ENCODE peak calls at places on chromosome 4, in seven cellular contexts. Q is tibial nerve, L is breast epithelium, I is ovary, Z is vagina, E is right lobe of liver, C is transverse colon. V is an unnamed sample.

GRCh38 chr4:113368056-113368455 is 318.6 kb downstream of the ANK2 start:
- DNase-seq in L (no peak), C (no peak), Z (no peak), Q (no peak), E (no peak), I (no peak), V (no peak)

GRCh38 chr4:106627071-106627470 is 258.5 kb upstream of the GIMD1 start:
- DNase-seq in Q (no peak), C (no peak), I (no peak), Z (no peak), E (no peak), L (no peak), V (no peak)

GRCh38 chr4:6834867-6835266 is 52.3 kb downstream of the KIAA0232 start:
- DNase-seq in Q (no peak), E (no peak), L (no peak), Z (no peak), I (no peak), C (no peak), V (no peak)

GRCh38 chr4:19776021-19776459 is 475.7 kb upstream of the SLIT2 start:
- DNase-seq in I (no peak), L (no peak), C (no peak), Z (no peak), E (no peak), Q (no peak), V (no peak)

GRCh38 chr4:185811509-185812364 is at the start of gene SORBS2:
- DNase-seq in L (peak), E (peak), I (peak), C (peak), Q (no peak), Z (no peak), V (no peak)

GRCh38 chr4:159946983-159947645 is 844.2 kb downstream of the RAPGEF2 start:
- DNase-seq in Z (no peak), I (no peak), Q (peak), E (no peak), C (no peak), L (no peak), V (no peak)

GRCh38 chr4:119286377-119287002 is 35.4 kb downstream of the FABP2 start:
- DNase-seq in E (no peak), Q (peak), I (no peak), C (no peak), L (no peak), Z (no peak), V (no peak)

GRCh38 chr4:119211856-119212250 is 660 bp upstream of the USP53 start:
- DNase-seq in Z (no peak), Q (no peak), L (peak), I (no peak), C (no peak), E (no peak), V (no peak)

GRCh38 chr4:82560853-82561744 is 689 bp downstream of the TMEM150C start:
- DNase-seq in L (no peak), C (peak), Q (no peak), I (peak), Z (no peak), E (peak), V (no peak)

GRCh38 chr4:183011213-183011907 is 87.7 kb upstream of the WWC2 start:
- DNase-seq in Q (no peak), I (no peak), L (no peak), C (no peak), E (no peak), Z (no peak), V (no peak)

GRCh38 chr4:109574443-109574850 is 14.4 kb downstream of the MCUB start:
- DNase-seq in E (no peak), Z (no peak), Q (no peak), C (no peak), L (no peak), I (no peak), V (no peak)

GRCh38 chr4:174707277-174707676 is 121.8 kb downstream of the GLRA3 start:
- DNase-seq in Z (no peak), L (no peak), Q (no peak), C (no peak), I (no peak), E (no peak), V (no peak)

GRCh38 chr4:138891610-138892009 is 124.0 kb upstream of the NOCT start:
- DNase-seq in I (no peak), Q (no peak), Z (no peak), E (no peak), C (no peak), L (no peak), V (no peak)

GRCh38 chr4:135508006-135508714 is 1306.6 kb upstream of the PABPC4L start:
- DNase-seq in E (no peak), Q (no peak), C (no peak), L (no peak), I (no peak), Z (no peak), V (no peak)

GRCh38 chr4:24793219-24794005 is 2.0 kb upstream of the SOD3 start:
- DNase-seq in Z (no peak), C (no peak), Q (no peak), L (no peak), E (no peak), I (no peak), V (no peak)

GRCh38 chr4:11341337-11342043 is 87.2 kb downstream of the HS3ST1 start:
- DNase-seq in L (no peak), I (no peak), E (no peak), C (no peak), Q (no peak), Z (no peak), V (no peak)

GRCh38 chr4:159413252-159413941 is 310.5 kb downstream of the RAPGEF2 start:
- DNase-seq in C (no peak), E (no peak), L (no peak), Z (no peak), I (no peak), Q (no peak), V (no peak)

GRCh38 chr4:114998316-114998715 is 115.1 kb downstream of the NDST4 start:
- DNase-seq in C (no peak), L (no peak), I (no peak), Q (no peak), E (no peak), Z (no peak), V (no peak)

GRCh38 chr4:150569384-150569987 is 12.5 kb upstream of the MAB21L2 start:
- DNase-seq in E (no peak), L (no peak), I (no peak), Q (no peak), Z (no peak), C (no peak), V (no peak)

GRCh38 chr4:168654206-168655174 is 157.6 kb downstream of the PALLD start:
- DNase-seq in Z (no peak), E (no peak), I (no peak), C (peak), L (peak), Q (no peak), V (no peak)

GRCh38 chr4:98430708-98431403 is 169.7 kb downstream of the RAP1GDS1 start:
- DNase-seq in Q (no peak), E (no peak), Z (no peak), I (no peak), L (no peak), C (no peak), V (no peak)

GRCh38 chr4:164136181-164136616 is 617.7 kb upstream of the SMIM31 start:
- DNase-seq in Z (no peak), L (no peak), Q (no peak), I (no peak), E (no peak), C (no peak), V (no peak)

GRCh38 chr4:98661356-98662054 is 3.1 kb upstream of the TSPAN5 start:
- DNase-seq in I (no peak), Z (no peak), Q (no peak), E (no peak), L (no peak), C (no peak), V (no peak)

GRCh38 chr4:102429553-102429952 is 71.6 kb upstream of the NFKB1 start:
- DNase-seq in L (no peak), C (no peak), Z (no peak), E (no peak), Q (no peak), I (no peak), V (no peak)

GRCh38 chr4:88866862-88867550 is 169.4 kb upstream of the NAP1L5 start:
- DNase-seq in Z (no peak), Q (no peak), E (no peak), C (no peak), L (no peak), I (no peak), V (no peak)

GRCh38 chr4:145098675-145099037 is 545 bp downstream of the ABCE1 start:
- DNase-seq in E (no peak), Q (peak), I (no peak), Z (no peak), L (peak), C (peak), V (no peak)

GRCh38 chr4:112329672-112330372 is 32.7 kb downstream of the ALPK1 start:
- DNase-seq in I (no peak), C (no peak), Z (no peak), L (no peak), Q (no peak), E (no peak), V (no peak)

GRCh38 chr4:3849140-3849539 is 83.0 kb downstream of the ADRA2C start:
- DNase-seq in I (no peak), L (no peak), Q (no peak), C (no peak), Z (no peak), E (no peak), V (no peak)

GRCh38 chr4:156146581-156146980 is 192.9 kb upstream of the CTSO start:
- DNase-seq in Q (no peak), L (no peak), C (no peak), Z (no peak), E (no peak), I (no peak), V (no peak)

GRCh38 chr4:185203380-185204237 is at the start of gene CFAP97:
- DNase-seq in C (peak), E (peak), I (peak), Q (peak), Z (no peak), L (peak), V (peak)

GRCh38 chr4:94757192-94758140 is at the start of gene BMPR1B:
- DNase-seq in E (no peak), Q (peak), Z (no peak), I (peak), L (no peak), C (no peak), V (no peak)

GRCh38 chr4:5782829-5783476 is 72.0 kb downstream of the EVC start:
- DNase-seq in C (no peak), E (peak), L (no peak), Q (no peak), I (no peak), Z (no peak), V (no peak)

GRCh38 chr4:186068581-186069402 is at the start of gene TLR3:
- DNase-seq in Q (no peak), E (no peak), L (no peak), I (no peak), Z (no peak), C (no peak), V (no peak)

GRCh38 chr4:88630756-88631155 is 38.5 kb downstream of the HERC3 start:
- DNase-seq in Q (no peak), Z (no peak), E (no peak), L (no peak), I (no peak), C (no peak), V (no peak)

GRCh38 chr4:171025323-171025722 is 787.9 kb upstream of the GALNTL6 start:
- DNase-seq in L (no peak), E (no peak), Q (no peak), Z (no peak), I (no peak), C (no peak), V (no peak)

GRCh38 chr4:182862921-182863320 is 54.3 kb downstream of the DCTD start:
- DNase-seq in Z (no peak), E (peak), I (no peak), L (no peak), C (peak), Q (no peak), V (no peak)

GRCh38 chr4:8225290-8225625 is 26.2 kb downstream of the SH3TC1 start:
- DNase-seq in Q (no peak), Z (no peak), C (no peak), E (no peak), L (no peak), I (no peak), V (no peak)

GRCh38 chr4:154736774-154737173 is 7.0 kb upstream of the LRAT start:
- DNase-seq in C (no peak), I (no peak), Z (no peak), Q (no peak), E (no peak), L (no peak), V (no peak)

GRCh38 chr4:3611778-3612177 is 79.6 kb upstream of the LRPAP1 start:
- DNase-seq in L (no peak), E (no peak), Q (no peak), C (no peak), Z (no peak), I (no peak), V (no peak)

GRCh38 chr4:100949350-100949935 is 397.9 kb downstream of the PPP3CA start:
- DNase-seq in Q (no peak), E (no peak), L (no peak), C (no peak), Z (no peak), I (no peak), V (no peak)

GRCh38 chr4:13657016-13657415 is 29.5 kb upstream of the BOD1L1 start:
- DNase-seq in Q (no peak), C (no peak), E (no peak), I (no peak), L (no peak), Z (no peak), V (no peak)
- H3K4me3 ChIP-seq in Q (peak), C (no peak), E (peak), I (no peak), L (peak), Z (no peak), V (no peak)

GRCh38 chr4:176837176-176837915 is 44.6 kb upstream of the VEGFC start:
- DNase-seq in I (no peak), E (no peak), C (no peak), L (no peak), Z (no peak), Q (no peak), V (no peak)
- TF ChIP-seq POLR2A in I (no peak), E (no peak), C (no peak), L (no peak), Z (no peak), Q (no peak), V (no peak)

GRCh38 chr4:147566762-147567161 is 50.4 kb upstream of the TMEM184C start:
- DNase-seq in E (no peak), Z (no peak), L (no peak), Q (no peak), C (no peak), I (no peak), V (no peak)
- TF ChIP-seq CTCF in E (no peak), Z (no peak), L (no peak), Q (no peak), C (no peak), I (no peak), V (no peak)

GRCh38 chr4:74039065-74039763 is 725 bp upstream of the CXCL3 start:
- DNase-seq in Z (no peak), C (no peak), I (no peak), E (no peak), L (no peak), Q (peak), V (no peak)
- H3K4me3 ChIP-seq in Z (peak), C (peak), I (peak), E (peak), L (peak), Q (peak), V (peak)

GRCh38 chr4:128604840-128605239 is 204.7 kb upstream of the JADE1 start:
- DNase-seq in Q (no peak), C (no peak), Z (no peak), I (no peak), E (no peak), L (no peak), V (no peak)
- TF ChIP-seq POLR2A in Q (no peak), C (no peak), Z (no peak), I (no peak), E (no peak), L (no peak), V (no peak)

V was measured in esophagus squamous epithelium.